ENCODE peak calls at places on chromosomes 3 and 15, in ten cellular contexts. F is heart right ventricle; X is pancreas; Q is effector CD4-positive, alpha-beta T cell; N is T-cell; M is MV-4-11; A is NCI-H774; V is ELR; I is spleen; D is mesendoderm. B is an unnamed sample.

GRCh38 chr3:120596853-120597223 is 702 bp downstream of the NDUFB4 start:
- DNase-seq in Q (no peak), F (no peak), I (no peak), M (no peak), N (no peak), A (no peak), D (no peak), X (no peak), V (no peak), B (no peak)

GRCh38 chr3:114374433-114374832 is 80.6 kb downstream of the TIGIT start:
- DNase-seq in D (no peak), A (no peak), Q (no peak), X (no peak), I (no peak), M (no peak), V (no peak), F (no peak), N (no peak), B (no peak)

GRCh38 chr3:24355806-24356205 is 138.8 kb downstream of the THRB start:
- DNase-seq in Q (no peak), F (no peak), I (no peak), V (no peak), X (no peak), N (no peak), D (no peak), A (no peak), M (no peak), B (no peak)

GRCh38 chr15:74497584-74497983 is 36.6 kb upstream of the UBL7 start:
- DNase-seq in I (no peak), D (no peak), N (no peak), M (no peak), V (peak; percentile 46), Q (no peak), F (no peak), A (peak; percentile 86), X (no peak), B (no peak)

GRCh38 chr15:66842710-66843441 is 140.8 kb downstream of the SMAD6 start:
- DNase-seq in V (peak; percentile 77), Q (no peak), M (peak; percentile 38), I (peak; percentile 82), N (no peak), F (peak; percentile 72), D (peak; percentile 96), X (peak; percentile 70), A (no peak), B (no peak)

GRCh38 chr15:63040954-63041353 is 1.6 kb upstream of the TPM1 start:
- DNase-seq in F (no peak), V (no peak), I (no peak), N (no peak), A (no peak), M (no peak), X (peak; percentile 29), Q (no peak), D (no peak), B (no peak)

GRCh38 chr15:51093488-51093864 is 1.2 kb downstream of the TNFAIP8L3 start:
- DNase-seq in F (no peak), I (no peak), M (no peak), Q (no peak), A (no peak), N (no peak), D (no peak), X (no peak), V (no peak), B (no peak)

GRCh38 chr3:76463501-76463900 is 576.4 kb upstream of the ROBO2 start:
- DNase-seq in M (no peak), N (no peak), Q (no peak), F (no peak), X (no peak), V (no peak), I (no peak), A (no peak), D (no peak), B (no peak)

GRCh38 chr3:111103807-111104206 is 32.2 kb downstream of the NECTIN3 start:
- DNase-seq in A (no peak), X (no peak), N (no peak), Q (no peak), I (no peak), D (no peak), M (no peak), V (peak; percentile 45), F (no peak), B (no peak)

GRCh38 chr3:37741644-37742043 is 120.0 kb upstream of the CTDSPL start:
- DNase-seq in F (peak; percentile 65), V (peak; percentile 19), N (no peak), D (no peak), Q (no peak), X (peak; percentile 31), I (peak; percentile 78), M (no peak), A (no peak), B (no peak)

B was measured in activated gamma-delta T cell treated with Interleukin-2 at 50 U/mL for 16 hours.